ENCODE peak calls at places on chromosomes 1 and 21, in four cellular contexts. One of them, this sample, is unnamed.

GRCh38 chr1:226565476-226565875 is 16.9 kb downstream of the STUM start:
- DNase-seq in endodermal cell: no peak
- DNase-seq in breast epithelium: no peak
- DNase-seq in thoracic aorta: no peak
- DNase-seq in this sample: no peak

GRCh38 chr1:110436635-110437034 is 14.3 kb upstream of the PROK1 start:
- DNase-seq in endodermal cell: peak
- DNase-seq in thoracic aorta: no peak
- DNase-seq in breast epithelium: no peak
- DNase-seq in this sample: no peak

GRCh38 chr1:53662951-53663350 is 76.0 kb downstream of the GLIS1 start:
- DNase-seq in thoracic aorta: no peak
- DNase-seq in breast epithelium: no peak
- DNase-seq in endodermal cell: no peak
- DNase-seq in this sample: no peak

GRCh38 chr1:211975152-211975941 is 60.0 kb downstream of the INTS7 start:
- DNase-seq in thoracic aorta: no peak
- DNase-seq in breast epithelium: no peak
- DNase-seq in endodermal cell: no peak
- DNase-seq in this sample: no peak

GRCh38 chr1:54806931-54807611 is 5.9 kb upstream of the TTC22 start:
- DNase-seq in thoracic aorta: no peak
- DNase-seq in endodermal cell: peak
- DNase-seq in breast epithelium: no peak
- DNase-seq in this sample: no peak

GRCh38 chr1:66350001-66350547 is 183.9 kb upstream of the SGIP1 start:
- DNase-seq in breast epithelium: no peak
- DNase-seq in thoracic aorta: no peak
- DNase-seq in endodermal cell: peak
- DNase-seq in this sample: no peak

GRCh38 chr1:187244623-187245022 is 415.9 kb downstream of the PLA2G4A start:
- DNase-seq in breast epithelium: peak
- DNase-seq in endodermal cell: no peak
- DNase-seq in thoracic aorta: no peak
- DNase-seq in this sample: peak

GRCh38 chr1:245180496-245180895 is 25.7 kb downstream of the KIF26B start:
- DNase-seq in breast epithelium: no peak
- DNase-seq in endodermal cell: no peak
- DNase-seq in thoracic aorta: no peak
- DNase-seq in this sample: no peak

GRCh38 chr1:51518730-51519047 is 377 bp downstream of the EPS15 start:
- DNase-seq in endodermal cell: no peak
- DNase-seq in breast epithelium: peak
- DNase-seq in thoracic aorta: no peak
- DNase-seq in this sample: no peak

GRCh38 chr21:15631342-15631741 is 98.4 kb upstream of the USP25 start:
- DNase-seq in thoracic aorta: no peak
- DNase-seq in endodermal cell: no peak
- DNase-seq in breast epithelium: no peak
- DNase-seq in this sample: no peak

GRCh38 chr21:38662224-38662568 is 143.5 kb upstream of the ETS2 start:
- DNase-seq in endodermal cell: no peak
- DNase-seq in thoracic aorta: no peak
- DNase-seq in breast epithelium: no peak
- DNase-seq in this sample: no peak

GRCh38 chr1:167486090-167486824 is 32.1 kb downstream of the CD247 start:
- DNase-seq in breast epithelium: no peak
- DNase-seq in thoracic aorta: no peak
- DNase-seq in endodermal cell: no peak
- DNase-seq in this sample: no peak

GRCh38 chr1:195960580-195960979 is 647.7 kb downstream of the KCNT2 start:
- DNase-seq in endodermal cell: no peak
- DNase-seq in breast epithelium: no peak
- DNase-seq in thoracic aorta: no peak
- DNase-seq in this sample: no peak

GRCh38 chr21:44000360-44000759 is 11.7 kb upstream of the TRAPPC10 start:
- DNase-seq in thoracic aorta: no peak
- DNase-seq in breast epithelium: no peak
- DNase-seq in endodermal cell: no peak
- DNase-seq in this sample: no peak

GRCh38 chr21:44618504-44618903 is 6.6 kb downstream of the KRTAP10-8 start:
- DNase-seq in breast epithelium: no peak
- DNase-seq in endodermal cell: peak
- DNase-seq in thoracic aorta: no peak
- DNase-seq in this sample: no peak

DNA sequence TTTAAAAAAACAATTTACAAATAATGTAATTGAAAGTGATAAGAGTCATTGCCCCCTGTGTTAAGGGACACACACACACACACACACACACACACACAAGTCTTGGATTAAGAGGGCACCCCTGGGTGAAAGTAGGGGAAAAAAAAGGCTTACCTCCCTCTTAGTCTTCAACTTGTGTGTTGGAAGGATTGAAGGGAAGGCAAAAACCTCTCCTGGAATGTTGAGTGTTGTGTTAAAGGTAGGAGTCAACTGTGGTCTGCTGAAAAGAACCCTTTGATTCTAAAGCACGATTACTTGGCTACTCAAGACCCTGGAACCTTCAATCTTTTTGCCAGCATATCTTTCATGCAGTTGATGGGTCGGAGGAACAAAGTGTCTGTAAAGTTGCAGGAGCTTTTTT is 6.4 kb downstream of the PBX1 start:
- DNase-seq in breast epithelium: no peak
- DNase-seq in thoracic aorta: no peak
- DNase-seq in endodermal cell: no peak
- DNase-seq in this sample: no peak
- H3K4me3 ChIP-seq in breast epithelium: peak
- H3K4me3 ChIP-seq in thoracic aorta: peak
- H3K4me3 ChIP-seq in endodermal cell: peak
- H3K4me3 ChIP-seq in this sample: no peak

DNA sequence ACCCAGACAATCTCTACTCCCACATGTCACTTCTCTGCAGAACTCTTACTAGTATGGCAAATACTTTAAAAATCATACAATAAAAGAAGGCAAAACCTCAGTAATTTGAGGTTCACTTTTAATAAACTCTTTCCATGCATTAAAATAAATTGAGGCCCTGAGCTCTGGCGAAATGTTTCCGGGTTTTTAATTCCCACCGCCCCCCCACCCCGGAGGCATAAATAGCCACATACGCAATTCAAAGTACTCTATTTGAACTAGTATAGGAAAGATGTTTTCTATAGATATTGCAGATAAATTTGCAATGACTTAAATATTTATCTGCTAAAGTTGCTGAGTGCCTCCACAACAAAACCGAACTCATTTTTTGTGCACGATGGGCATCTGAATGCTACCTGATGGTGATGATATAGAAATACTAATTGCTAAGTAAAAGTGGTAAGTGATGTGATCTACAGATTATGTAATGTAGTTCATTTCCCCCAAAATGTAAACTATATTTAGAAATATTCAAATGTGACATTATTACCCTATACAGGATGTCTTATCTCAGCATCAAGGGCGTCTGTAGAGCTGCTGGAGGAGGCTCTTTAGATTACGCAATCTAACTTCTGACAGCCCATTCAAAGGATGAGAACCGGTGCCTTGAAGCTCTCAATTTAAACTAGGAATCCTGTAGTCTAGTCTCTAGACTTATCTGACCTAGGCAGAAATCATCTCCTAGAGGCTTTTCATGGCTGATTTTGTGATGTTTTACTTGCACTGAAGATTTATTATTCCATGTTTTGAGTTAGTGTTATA is 8.6 kb downstream of the IRF2BP2 start:
- DNase-seq in thoracic aorta: no peak
- DNase-seq in endodermal cell: no peak
- DNase-seq in breast epithelium: no peak
- DNase-seq in this sample: no peak
- H3K4me3 ChIP-seq in thoracic aorta: peak
- H3K4me3 ChIP-seq in endodermal cell: no peak
- H3K4me3 ChIP-seq in breast epithelium: peak
- H3K4me3 ChIP-seq in this sample: no peak

GRCh38 chr1:114152211-114153050 is 1.2 kb downstream of the SYT6 start:
- DNase-seq in thoracic aorta: no peak
- DNase-seq in endodermal cell: peak
- DNase-seq in breast epithelium: no peak
- DNase-seq in this sample: peak

GRCh38 chr1:114154963-114155322 is 1.3 kb upstream of the SYT6 start:
- DNase-seq in endodermal cell: peak
- DNase-seq in breast epithelium: no peak
- DNase-seq in thoracic aorta: no peak
- DNase-seq in this sample: no peak

GRCh38 chr1:114154146-114154962 is 685 bp upstream of the SYT6 start:
- DNase-seq in breast epithelium: no peak
- DNase-seq in thoracic aorta: no peak
- DNase-seq in endodermal cell: peak
- DNase-seq in this sample: no peak

GRCh38 chr1:114153051-114153620 is 533 bp downstream of the SYT6 start:
- DNase-seq in breast epithelium: no peak
- DNase-seq in endodermal cell: no peak
- DNase-seq in thoracic aorta: no peak
- DNase-seq in this sample: no peak

DNA sequence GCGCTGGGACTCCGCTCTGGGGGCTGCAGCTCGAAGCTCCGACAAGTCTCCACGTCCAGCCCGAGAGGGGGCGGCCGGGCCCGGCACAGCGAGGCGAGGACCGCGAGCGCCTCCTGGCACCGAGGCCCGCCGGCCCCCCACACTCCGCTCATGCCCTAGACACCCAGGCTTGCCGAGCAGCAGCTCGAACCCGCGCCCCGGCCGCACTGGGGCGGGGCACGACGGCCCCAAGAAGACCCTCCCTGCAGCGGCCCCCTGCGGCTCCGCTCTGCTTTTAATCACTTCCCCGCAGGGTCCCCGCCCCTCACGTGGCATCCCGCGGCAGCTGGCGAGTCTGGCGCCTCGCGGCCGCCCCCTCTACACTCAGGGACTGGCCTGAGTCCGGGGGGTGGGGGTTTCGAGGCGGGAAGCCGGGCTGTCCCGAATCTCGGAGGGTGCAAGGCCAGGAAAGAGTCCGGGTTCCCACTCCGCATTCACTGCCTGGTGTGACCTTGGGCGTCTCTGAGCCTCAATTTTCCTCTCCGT is at the start of gene SYT6:
- DNase-seq in thoracic aorta: no peak
- DNase-seq in breast epithelium: no peak
- DNase-seq in endodermal cell: peak
- DNase-seq in this sample: no peak
- H3K4me3 ChIP-seq in thoracic aorta: peak
- H3K4me3 ChIP-seq in breast epithelium: peak
- H3K4me3 ChIP-seq in endodermal cell: peak
- H3K4me3 ChIP-seq in this sample: peak

GRCh38 chr1:19591482-19592093 is 52.5 kb upstream of the NBL1 start:
- DNase-seq in thoracic aorta: no peak
- DNase-seq in endodermal cell: no peak
- DNase-seq in breast epithelium: no peak
- DNase-seq in this sample: no peak

GRCh38 chr1:19599810-19600209 is 44.3 kb upstream of the NBL1 start:
- DNase-seq in thoracic aorta: no peak
- DNase-seq in endodermal cell: no peak
- DNase-seq in breast epithelium: no peak
- DNase-seq in this sample: no peak

GRCh38 chr1:19596065-19596718 is 47.9 kb upstream of the NBL1 start:
- DNase-seq in breast epithelium: no peak
- DNase-seq in endodermal cell: no peak
- DNase-seq in thoracic aorta: no peak
- DNase-seq in this sample: no peak

GRCh38 chr1:19597463-19598309 is 46.4 kb upstream of the NBL1 start:
- DNase-seq in endodermal cell: peak
- DNase-seq in breast epithelium: no peak
- DNase-seq in thoracic aorta: no peak
- DNase-seq in this sample: no peak

DNA sequence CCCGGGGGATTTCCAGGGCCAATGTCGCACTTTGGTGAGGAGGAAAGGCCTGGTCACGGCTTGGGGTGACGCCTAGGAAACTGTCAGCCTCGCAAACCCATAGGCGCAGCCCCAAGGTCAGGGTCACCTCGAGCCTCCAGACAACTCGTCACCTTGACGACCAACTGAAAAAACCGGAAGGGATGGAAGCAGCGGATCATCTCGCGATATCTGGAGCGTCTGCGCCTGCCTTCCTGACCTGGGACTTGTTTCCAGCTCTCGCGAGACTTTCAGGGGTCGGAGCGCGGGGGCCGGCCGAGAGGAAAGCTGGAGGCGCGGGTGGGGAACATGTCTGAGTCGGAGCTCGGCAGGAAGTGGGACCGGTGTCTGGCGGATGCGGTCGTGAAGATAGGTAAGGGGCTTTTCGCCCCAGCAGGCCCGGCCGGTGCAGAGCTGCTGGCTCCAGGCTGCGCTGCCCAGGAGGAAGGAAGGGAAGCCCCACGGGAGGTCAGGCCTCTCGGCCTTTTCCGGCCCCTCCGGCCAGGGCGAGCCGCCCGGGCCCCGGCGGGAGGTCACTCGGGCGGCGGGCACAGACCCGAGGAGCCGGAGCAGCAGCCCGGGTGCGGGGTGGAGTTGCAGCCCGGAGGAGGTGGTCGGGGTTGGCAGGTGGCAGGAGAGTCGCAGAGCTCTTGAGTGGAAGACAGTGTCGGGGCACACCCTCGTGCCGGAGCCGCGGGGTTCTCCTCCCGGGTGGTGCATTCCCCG is 47.2 kb upstream of the NBL1 start:
- DNase-seq in thoracic aorta: peak
- DNase-seq in breast epithelium: peak
- DNase-seq in endodermal cell: peak
- DNase-seq in this sample: peak
- H3K4me3 ChIP-seq in thoracic aorta: peak
- H3K4me3 ChIP-seq in breast epithelium: peak
- H3K4me3 ChIP-seq in endodermal cell: peak
- H3K4me3 ChIP-seq in this sample: peak

DNA sequence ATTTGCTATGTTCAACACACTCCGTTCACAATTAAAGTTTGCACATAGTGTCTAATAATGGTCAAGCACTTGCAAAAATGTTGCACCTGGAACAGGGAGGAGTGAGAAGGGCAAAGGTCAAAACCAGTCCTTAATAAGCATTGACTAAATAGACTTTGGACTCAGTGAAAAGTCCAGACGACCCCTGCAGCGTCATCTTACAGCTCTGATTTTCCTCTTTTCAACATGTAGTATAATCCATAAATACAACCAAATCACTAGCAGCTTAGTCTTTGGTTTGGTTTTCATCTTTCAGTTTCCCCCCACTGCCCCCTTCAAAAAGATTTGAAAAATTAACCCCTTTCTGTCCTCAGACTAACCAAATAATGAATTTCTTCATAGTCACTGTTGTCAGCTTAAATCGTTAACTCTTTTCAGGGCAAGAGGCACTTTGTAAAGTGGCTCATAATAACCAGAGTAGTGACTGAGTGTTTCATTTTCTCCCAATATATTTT is 290.3 kb downstream of the PTPRC start:
- DNase-seq in breast epithelium: no peak
- DNase-seq in thoracic aorta: no peak
- DNase-seq in endodermal cell: no peak
- DNase-seq in this sample: no peak
- H3K4me3 ChIP-seq in breast epithelium: no peak
- H3K4me3 ChIP-seq in thoracic aorta: no peak
- H3K4me3 ChIP-seq in endodermal cell: no peak
- H3K4me3 ChIP-seq in this sample: no peak

GRCh38 chr1:47435506-47436303 is 2.1 kb upstream of the FOXD2 start:
- DNase-seq in thoracic aorta: no peak
- DNase-seq in breast epithelium: no peak
- DNase-seq in endodermal cell: no peak
- DNase-seq in this sample: no peak
- H3K4me3 ChIP-seq in thoracic aorta: peak
- H3K4me3 ChIP-seq in breast epithelium: peak
- H3K4me3 ChIP-seq in endodermal cell: no peak
- H3K4me3 ChIP-seq in this sample: no peak

This sample was measured in skeletal muscle cell.